ENCODE peak calls at places on chromosomes 7 and 10, in six cellular contexts. One of them, this sample, is unnamed.

GRCh38 chr7:100825215-100825671 is 2.1 kb downstream of the EPHB4 start:
- DNase-seq in heart left ventricle: peak
- DNase-seq in spleen: peak
- DNase-seq in gastrocnemius medialis: no peak
- DNase-seq in ovary: peak
- DNase-seq in lower leg skin: no peak
- DNase-seq in this sample: no peak

GRCh38 chr10:16521311-16522016 is at the start of gene C1QL3:
- DNase-seq in heart left ventricle: no peak
- DNase-seq in gastrocnemius medialis: no peak
- DNase-seq in spleen: no peak
- DNase-seq in lower leg skin: no peak
- DNase-seq in ovary: peak
- DNase-seq in this sample: peak

GRCh38 chr10:62584726-62585125 is 210.6 kb downstream of the ZNF365 start:
- DNase-seq in gastrocnemius medialis: no peak
- DNase-seq in spleen: no peak
- DNase-seq in lower leg skin: no peak
- DNase-seq in ovary: no peak
- DNase-seq in heart left ventricle: no peak
- DNase-seq in this sample: no peak

GRCh38 chr7:55152490-55152889 is 133.7 kb downstream of the EGFR start:
- DNase-seq in gastrocnemius medialis: no peak
- DNase-seq in ovary: no peak
- DNase-seq in heart left ventricle: no peak
- DNase-seq in spleen: peak
- DNase-seq in lower leg skin: peak
- DNase-seq in this sample: no peak

GRCh38 chr7:98998821-98999725 is 120.7 kb downstream of the TRRAP start:
- DNase-seq in ovary: no peak
- DNase-seq in gastrocnemius medialis: no peak
- DNase-seq in spleen: no peak
- DNase-seq in heart left ventricle: peak
- DNase-seq in lower leg skin: peak
- DNase-seq in this sample: no peak

GRCh38 chr7:22688034-22688433 is 39.0 kb upstream of the IL6 start:
- DNase-seq in heart left ventricle: no peak
- DNase-seq in lower leg skin: no peak
- DNase-seq in gastrocnemius medialis: no peak
- DNase-seq in spleen: no peak
- DNase-seq in ovary: no peak
- DNase-seq in this sample: no peak

GRCh38 chr7:47580175-47580701 is 1.7 kb downstream of the TNS3 start:
- DNase-seq in gastrocnemius medialis: no peak
- DNase-seq in heart left ventricle: no peak
- DNase-seq in lower leg skin: no peak
- DNase-seq in ovary: no peak
- DNase-seq in spleen: no peak
- DNase-seq in this sample: no peak

GRCh38 chr7:43583424-43584199 is 704 bp downstream of the STK17A start:
- DNase-seq in heart left ventricle: peak
- DNase-seq in ovary: peak
- DNase-seq in spleen: peak
- DNase-seq in lower leg skin: peak
- DNase-seq in gastrocnemius medialis: peak
- DNase-seq in this sample: peak

DNA sequence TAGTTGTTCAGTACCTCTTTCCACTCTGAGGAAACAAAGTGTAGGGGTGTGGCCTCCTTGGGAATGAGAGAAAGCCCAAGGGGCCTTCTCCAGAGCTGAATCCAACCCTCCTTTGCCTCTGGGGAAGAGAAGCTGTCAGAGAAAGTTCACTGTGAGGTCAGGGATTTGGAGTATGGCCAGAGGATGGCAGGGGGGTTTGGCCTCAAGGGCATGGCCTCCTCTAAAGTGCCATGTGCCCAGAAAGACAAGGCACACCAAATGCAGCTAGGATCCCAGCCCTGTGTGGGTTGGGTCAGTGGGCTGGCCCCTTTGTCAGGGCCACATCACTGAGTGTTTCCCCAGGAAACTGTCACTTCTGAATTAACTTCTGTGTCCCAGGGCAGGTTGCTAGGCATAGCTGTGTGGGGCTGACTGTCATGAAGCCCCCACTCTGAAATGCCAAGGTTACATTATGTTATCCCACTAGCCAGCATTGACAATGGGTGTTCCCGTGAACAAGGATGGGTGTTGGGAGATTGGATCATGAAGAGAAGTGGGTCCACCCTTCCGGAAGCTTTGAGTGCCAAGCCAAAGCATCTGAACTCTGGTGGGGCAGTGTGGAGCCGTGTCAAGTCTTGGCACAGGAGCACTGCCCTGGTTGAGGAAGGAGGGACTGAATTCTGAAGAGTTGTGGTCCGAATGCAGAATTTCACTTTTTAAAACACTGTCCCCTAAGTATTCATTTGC is 123.3 kb downstream of the ZMIZ1 start:
- DNase-seq in gastrocnemius medialis: no peak
- DNase-seq in ovary: no peak
- DNase-seq in spleen: no peak
- DNase-seq in heart left ventricle: no peak
- DNase-seq in lower leg skin: no peak
- DNase-seq in this sample: no peak
- TF ChIP-seq POLR2A in gastrocnemius medialis: no peak
- TF ChIP-seq POLR2A in ovary: no peak
- TF ChIP-seq POLR2A in spleen: no peak
- TF ChIP-seq POLR2A in heart left ventricle: no peak
- TF ChIP-seq POLR2A in lower leg skin: no peak
- TF ChIP-seq POLR2A in this sample: no peak

GRCh38 chr10:77563638-77564270 is 73.9 kb downstream of the KCNMA1 start:
- DNase-seq in lower leg skin: no peak
- DNase-seq in spleen: no peak
- DNase-seq in heart left ventricle: no peak
- DNase-seq in ovary: no peak
- DNase-seq in gastrocnemius medialis: no peak
- DNase-seq in this sample: no peak

GRCh38 chr10:77566228-77566627 is 71.4 kb downstream of the KCNMA1 start:
- DNase-seq in heart left ventricle: no peak
- DNase-seq in lower leg skin: no peak
- DNase-seq in gastrocnemius medialis: peak
- DNase-seq in spleen: no peak
- DNase-seq in ovary: no peak
- DNase-seq in this sample: no peak

GRCh38 chr10:77566914-77567566 is 70.6 kb downstream of the KCNMA1 start:
- DNase-seq in gastrocnemius medialis: peak
- DNase-seq in lower leg skin: no peak
- DNase-seq in spleen: no peak
- DNase-seq in ovary: no peak
- DNase-seq in heart left ventricle: no peak
- DNase-seq in this sample: no peak

GRCh38 chr10:77565590-77566023 is 72.0 kb downstream of the KCNMA1 start:
- DNase-seq in spleen: no peak
- DNase-seq in lower leg skin: no peak
- DNase-seq in ovary: no peak
- DNase-seq in heart left ventricle: no peak
- DNase-seq in gastrocnemius medialis: no peak
- DNase-seq in this sample: no peak

DNA sequence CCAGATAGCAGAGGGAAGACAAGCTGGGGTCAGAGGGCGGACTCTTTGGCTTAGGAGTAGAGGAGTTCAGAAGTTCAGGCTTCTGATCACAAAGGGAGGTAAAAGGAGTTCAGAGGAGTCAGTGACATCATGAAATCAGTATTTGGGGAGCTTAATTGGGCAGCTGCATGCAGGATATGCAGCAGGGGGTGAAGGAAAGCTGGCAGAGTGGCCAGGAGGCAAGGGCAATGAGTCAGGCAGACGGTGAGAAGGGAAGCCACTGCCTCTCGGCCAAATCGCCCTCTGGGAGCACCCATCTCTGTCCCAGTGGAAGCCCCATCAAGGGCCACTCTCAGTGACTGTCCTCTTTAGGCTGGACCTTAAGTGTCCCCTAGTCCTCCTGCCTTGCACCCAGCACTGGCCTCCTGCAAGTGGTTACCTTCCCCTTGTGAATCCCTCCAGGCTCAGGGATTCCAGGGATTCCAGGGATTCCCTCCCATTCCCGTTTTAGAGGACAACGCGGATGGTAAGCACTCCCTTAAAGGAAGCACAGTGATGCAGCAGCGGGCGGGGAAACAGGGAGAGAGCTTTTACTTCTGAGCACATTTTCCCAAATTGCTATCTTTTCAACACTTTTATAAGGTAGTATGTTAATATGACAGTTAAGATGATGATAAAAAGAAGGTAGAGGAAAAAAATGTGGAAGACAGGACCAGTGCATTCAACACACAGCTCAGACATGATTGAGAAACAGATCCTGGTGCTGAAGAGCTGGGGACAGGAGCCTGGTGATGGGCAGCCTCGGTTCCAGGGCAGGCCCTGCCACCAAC is 72.6 kb downstream of the KCNMA1 start:
- DNase-seq in heart left ventricle: no peak
- DNase-seq in gastrocnemius medialis: no peak
- DNase-seq in spleen: no peak
- DNase-seq in ovary: no peak
- DNase-seq in lower leg skin: no peak
- DNase-seq in this sample: no peak
- TF ChIP-seq POLR2A in heart left ventricle: no peak
- TF ChIP-seq POLR2A in gastrocnemius medialis: no peak
- TF ChIP-seq POLR2A in spleen: no peak
- TF ChIP-seq POLR2A in ovary: no peak
- TF ChIP-seq POLR2A in lower leg skin: no peak
- TF ChIP-seq POLR2A in this sample: no peak

DNA sequence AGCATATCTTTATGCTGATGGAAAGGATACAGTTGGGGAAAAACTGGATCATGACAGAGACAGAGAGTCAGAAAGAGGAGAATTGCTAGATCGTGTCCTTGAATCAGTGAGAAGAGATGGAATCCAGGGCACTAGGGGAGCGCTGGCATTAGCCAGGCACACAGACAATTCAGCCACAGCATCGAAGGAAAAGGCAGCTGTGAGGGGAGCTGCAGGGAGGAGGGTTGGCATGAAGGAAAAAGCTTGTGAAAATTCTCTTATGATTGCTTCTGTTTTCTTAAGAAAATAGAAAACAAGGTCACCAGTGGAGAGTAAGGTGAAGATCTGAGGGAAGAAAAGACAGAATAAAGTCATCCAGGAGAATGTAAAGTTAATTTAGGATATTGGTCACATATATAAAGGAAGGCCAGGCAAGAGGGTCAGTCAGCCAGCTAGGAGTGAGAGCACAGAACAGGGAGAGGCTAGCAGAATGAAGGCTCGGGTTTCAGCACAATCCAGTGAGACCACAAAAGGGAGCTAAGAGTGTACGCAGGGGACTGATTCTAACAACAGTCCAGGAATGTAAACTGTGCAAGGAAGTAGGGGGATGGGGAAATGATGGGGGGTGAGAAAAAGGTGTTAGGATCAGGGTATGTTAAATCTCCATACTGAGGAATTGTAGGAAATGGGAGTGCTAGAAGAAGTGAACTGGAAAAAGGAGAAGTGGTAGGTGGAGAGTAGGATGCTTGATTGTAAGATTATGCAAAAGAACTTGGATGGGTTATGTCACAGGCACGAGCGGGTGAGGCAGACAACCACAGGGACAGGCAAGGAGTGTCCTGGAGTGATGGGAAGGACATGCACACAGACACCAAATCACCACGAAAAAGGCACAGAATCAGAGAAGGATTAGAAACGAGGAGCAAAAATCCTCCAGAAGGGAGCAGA is 112.1 kb downstream of the RNF32 start:
- DNase-seq in heart left ventricle: no peak
- DNase-seq in gastrocnemius medialis: no peak
- DNase-seq in spleen: no peak
- DNase-seq in ovary: no peak
- DNase-seq in lower leg skin: no peak
- DNase-seq in this sample: no peak
- TF ChIP-seq POLR2A in heart left ventricle: no peak
- TF ChIP-seq POLR2A in gastrocnemius medialis: no peak
- TF ChIP-seq POLR2A in spleen: no peak
- TF ChIP-seq POLR2A in ovary: no peak
- TF ChIP-seq POLR2A in lower leg skin: no peak
- TF ChIP-seq POLR2A in this sample: no peak

GRCh38 chr10:131695814-131696165 is 205.0 kb upstream of the PPP2R2D start:
- DNase-seq in heart left ventricle: peak
- DNase-seq in spleen: no peak
- DNase-seq in lower leg skin: no peak
- DNase-seq in ovary: no peak
- DNase-seq in gastrocnemius medialis: no peak
- DNase-seq in this sample: no peak
- TF ChIP-seq POLR2A in heart left ventricle: no peak
- TF ChIP-seq POLR2A in spleen: no peak
- TF ChIP-seq POLR2A in lower leg skin: no peak
- TF ChIP-seq POLR2A in ovary: no peak
- TF ChIP-seq POLR2A in gastrocnemius medialis: no peak
- TF ChIP-seq POLR2A in this sample: no peak

GRCh38 chr7:38299275-38299931 is 26.0 kb upstream of the TARP start:
- DNase-seq in spleen: no peak
- DNase-seq in ovary: no peak
- DNase-seq in gastrocnemius medialis: no peak
- DNase-seq in lower leg skin: no peak
- DNase-seq in heart left ventricle: no peak
- DNase-seq in this sample: no peak
- TF ChIP-seq POLR2A in spleen: no peak
- TF ChIP-seq POLR2A in ovary: no peak
- TF ChIP-seq POLR2A in gastrocnemius medialis: no peak
- TF ChIP-seq POLR2A in lower leg skin: no peak
- TF ChIP-seq POLR2A in heart left ventricle: no peak
- TF ChIP-seq POLR2A in this sample: no peak

GRCh38 chr10:68725016-68725415 is 4.0 kb downstream of the CCAR1 start:
- DNase-seq in ovary: no peak
- DNase-seq in heart left ventricle: no peak
- DNase-seq in lower leg skin: peak
- DNase-seq in spleen: no peak
- DNase-seq in gastrocnemius medialis: no peak
- DNase-seq in this sample: no peak

GRCh38 chr10:68721673-68721963 is 579 bp downstream of the CCAR1 start:
- DNase-seq in ovary: no peak
- DNase-seq in lower leg skin: no peak
- DNase-seq in spleen: no peak
- DNase-seq in gastrocnemius medialis: no peak
- DNase-seq in heart left ventricle: no peak
- DNase-seq in this sample: no peak

GRCh38 chr10:68717435-68717834 is 3.6 kb upstream of the CCAR1 start:
- DNase-seq in lower leg skin: no peak
- DNase-seq in gastrocnemius medialis: no peak
- DNase-seq in heart left ventricle: no peak
- DNase-seq in spleen: no peak
- DNase-seq in ovary: no peak
- DNase-seq in this sample: no peak

GRCh38 chr10:68720793-68721672 is at the start of gene CCAR1:
- DNase-seq in ovary: peak
- DNase-seq in lower leg skin: peak
- DNase-seq in heart left ventricle: peak
- DNase-seq in spleen: peak
- DNase-seq in gastrocnemius medialis: peak
- DNase-seq in this sample: peak
- TF ChIP-seq POLR2A in ovary: peak
- TF ChIP-seq POLR2A in lower leg skin: no peak
- TF ChIP-seq POLR2A in heart left ventricle: no peak
- TF ChIP-seq POLR2A in spleen: no peak
- TF ChIP-seq POLR2A in gastrocnemius medialis: peak
- TF ChIP-seq POLR2A in this sample: peak

GRCh38 chr10:68331455-68332258 is at the start of gene HNRNPH3:
- DNase-seq in lower leg skin: peak
- DNase-seq in heart left ventricle: peak
- DNase-seq in ovary: peak
- DNase-seq in spleen: peak
- DNase-seq in gastrocnemius medialis: peak
- DNase-seq in this sample: peak
- TF ChIP-seq POLR2A in lower leg skin: no peak
- TF ChIP-seq POLR2A in heart left ventricle: peak
- TF ChIP-seq POLR2A in ovary: peak
- TF ChIP-seq POLR2A in spleen: peak
- TF ChIP-seq POLR2A in gastrocnemius medialis: peak
- TF ChIP-seq POLR2A in this sample: peak

This sample was measured in erythroblast.